ENCODE peak calls at places on chromosome 14, in eight cellular contexts. One of them, this sample, is unnamed.

GRCh38 chr14:22418631-22419030 is 170.4 kb downstream of the DAD1 start:
- DNase-seq in colonic mucosa: no peak
- DNase-seq in endothelial cell: no peak
- DNase-seq in A549: no peak
- DNase-seq in AG10803: no peak
- DNase-seq in PC-9: no peak
- DNase-seq in left ventricle myocardium inferior: no peak
- DNase-seq in pancreas: no peak
- DNase-seq in this sample: no peak

GRCh38 chr14:38839743-38840375 is 263.2 kb downstream of the SEC23A start:
- DNase-seq in colonic mucosa: peak; percentile 29
- DNase-seq in endothelial cell: no peak
- DNase-seq in A549: no peak
- DNase-seq in AG10803: peak; percentile 3
- DNase-seq in PC-9: peak; percentile 75
- DNase-seq in left ventricle myocardium inferior: no peak
- DNase-seq in pancreas: no peak
- DNase-seq in this sample: no peak

GRCh38 chr14:22012452-22012851 is 338.8 kb upstream of the OR4E1 start:
- DNase-seq in colonic mucosa: no peak
- DNase-seq in endothelial cell: no peak
- DNase-seq in A549: no peak
- DNase-seq in AG10803: no peak
- DNase-seq in PC-9: no peak
- DNase-seq in left ventricle myocardium inferior: no peak
- DNase-seq in pancreas: no peak
- DNase-seq in this sample: no peak

GRCh38 chr14:89041245-89041585 is 216.8 kb downstream of the TTC8 start:
- DNase-seq in colonic mucosa: peak; percentile 72
- DNase-seq in endothelial cell: no peak
- DNase-seq in A549: no peak
- DNase-seq in AG10803: no peak
- DNase-seq in PC-9: no peak
- DNase-seq in left ventricle myocardium inferior: no peak
- DNase-seq in pancreas: peak; percentile 43
- DNase-seq in this sample: no peak

GRCh38 chr14:53462931-53463778 is 310.0 kb upstream of the DDHD1 start:
- DNase-seq in colonic mucosa: no peak
- DNase-seq in endothelial cell: no peak
- DNase-seq in A549: no peak
- DNase-seq in AG10803: no peak
- DNase-seq in PC-9: no peak
- DNase-seq in left ventricle myocardium inferior: no peak
- DNase-seq in pancreas: no peak
- DNase-seq in this sample: no peak

GRCh38 chr14:102849522-102850379 is 72.5 kb downstream of the TRAF3 start:
- DNase-seq in colonic mucosa: peak; percentile 81
- DNase-seq in endothelial cell: no peak
- DNase-seq in A549: no peak
- DNase-seq in AG10803: peak; percentile 16
- DNase-seq in PC-9: no peak
- DNase-seq in left ventricle myocardium inferior: no peak
- DNase-seq in pancreas: no peak
- DNase-seq in this sample: no peak

GRCh38 chr14:64463198-64463597 is 2.1 kb upstream of the AKAP5 start:
- DNase-seq in colonic mucosa: no peak
- DNase-seq in endothelial cell: no peak
- DNase-seq in A549: no peak
- DNase-seq in AG10803: no peak
- DNase-seq in PC-9: no peak
- DNase-seq in left ventricle myocardium inferior: no peak
- DNase-seq in pancreas: no peak
- DNase-seq in this sample: no peak

GRCh38 chr14:37253905-37254304 is 56.2 kb downstream of the MIPOL1 start:
- DNase-seq in colonic mucosa: no peak
- DNase-seq in endothelial cell: no peak
- DNase-seq in A549: no peak
- DNase-seq in AG10803: peak; percentile 55
- DNase-seq in PC-9: no peak
- DNase-seq in left ventricle myocardium inferior: no peak
- DNase-seq in pancreas: no peak
- DNase-seq in this sample: no peak

GRCh38 chr14:29710015-29710414 is 217.6 kb downstream of the PRKD1 start:
- DNase-seq in colonic mucosa: no peak
- DNase-seq in endothelial cell: no peak
- DNase-seq in A549: no peak
- DNase-seq in AG10803: peak; percentile 3
- DNase-seq in PC-9: no peak
- DNase-seq in left ventricle myocardium inferior: no peak
- DNase-seq in pancreas: no peak
- DNase-seq in this sample: no peak

GRCh38 chr14:65361920-65362319 is 50.6 kb upstream of the FUT8 start:
- DNase-seq in colonic mucosa: no peak
- DNase-seq in endothelial cell: no peak
- DNase-seq in A549: no peak
- DNase-seq in AG10803: peak; percentile 83
- DNase-seq in PC-9: no peak
- DNase-seq in left ventricle myocardium inferior: peak; percentile 26
- DNase-seq in pancreas: no peak
- DNase-seq in this sample: no peak

GRCh38 chr14:100129161-100129589 is 30.3 kb downstream of the DEGS2 start:
- DNase-seq in colonic mucosa: no peak
- DNase-seq in endothelial cell: no peak
- DNase-seq in A549: no peak
- DNase-seq in AG10803: peak; percentile 35
- DNase-seq in PC-9: no peak
- DNase-seq in left ventricle myocardium inferior: no peak
- DNase-seq in pancreas: no peak
- DNase-seq in this sample: no peak

GRCh38 chr14:100246136-100246535 is 7.2 kb downstream of the YY1 start:
- DNase-seq in colonic mucosa: peak; percentile 35
- DNase-seq in endothelial cell: no peak
- DNase-seq in A549: no peak
- DNase-seq in AG10803: no peak
- DNase-seq in PC-9: no peak
- DNase-seq in left ventricle myocardium inferior: no peak
- DNase-seq in pancreas: peak; percentile 28
- DNase-seq in this sample: no peak

GRCh38 chr14:51185180-51185579 is 54.9 kb upstream of the TMX1 start:
- DNase-seq in colonic mucosa: no peak
- DNase-seq in endothelial cell: no peak
- DNase-seq in A549: no peak
- DNase-seq in AG10803: no peak
- DNase-seq in PC-9: no peak
- DNase-seq in left ventricle myocardium inferior: no peak
- DNase-seq in pancreas: no peak
- DNase-seq in this sample: no peak

GRCh38 chr14:105581551-105582341 is 55.4 kb downstream of the TMEM121 start:
- DNase-seq in colonic mucosa: no peak
- DNase-seq in endothelial cell: no peak
- DNase-seq in A549: no peak
- DNase-seq in AG10803: no peak
- DNase-seq in PC-9: no peak
- DNase-seq in left ventricle myocardium inferior: no peak
- DNase-seq in pancreas: no peak
- DNase-seq in this sample: peak; percentile 79

GRCh38 chr14:100341301-100342031 is 18.3 kb downstream of the SLC25A47 start:
- DNase-seq in colonic mucosa: no peak
- DNase-seq in endothelial cell: no peak
- DNase-seq in A549: peak; percentile 75
- DNase-seq in AG10803: peak; percentile 59
- DNase-seq in PC-9: no peak
- DNase-seq in left ventricle myocardium inferior: no peak
- DNase-seq in pancreas: no peak
- DNase-seq in this sample: peak; percentile 74

GRCh38 chr14:54564799-54565235 is 2.1 kb upstream of the SAMD4A start:
- DNase-seq in colonic mucosa: no peak
- DNase-seq in endothelial cell: no peak
- DNase-seq in A549: no peak
- DNase-seq in AG10803: peak; percentile 68
- DNase-seq in PC-9: no peak
- DNase-seq in left ventricle myocardium inferior: no peak
- DNase-seq in pancreas: no peak
- DNase-seq in this sample: no peak

GRCh38 chr14:88195676-88196075 is 127.4 kb downstream of the KCNK10 start:
- DNase-seq in colonic mucosa: no peak
- DNase-seq in endothelial cell: no peak
- DNase-seq in A549: no peak
- DNase-seq in AG10803: no peak
- DNase-seq in PC-9: no peak
- DNase-seq in left ventricle myocardium inferior: no peak
- DNase-seq in pancreas: no peak
- DNase-seq in this sample: no peak

GRCh38 chr14:94917041-94917600 is 147.2 kb upstream of the GSC start:
- DNase-seq in colonic mucosa: no peak
- DNase-seq in endothelial cell: no peak
- DNase-seq in A549: no peak
- DNase-seq in AG10803: no peak
- DNase-seq in PC-9: no peak
- DNase-seq in left ventricle myocardium inferior: no peak
- DNase-seq in pancreas: no peak
- DNase-seq in this sample: no peak

GRCh38 chr14:88002421-88002820 is 2.5 kb upstream of the GPR65 start:
- DNase-seq in colonic mucosa: no peak
- DNase-seq in endothelial cell: no peak
- DNase-seq in A549: no peak
- DNase-seq in AG10803: no peak
- DNase-seq in PC-9: no peak
- DNase-seq in left ventricle myocardium inferior: no peak
- DNase-seq in pancreas: no peak
- DNase-seq in this sample: peak; percentile 61

GRCh38 chr14:93536945-93537344 is 106.2 kb downstream of the UNC79 start:
- DNase-seq in colonic mucosa: no peak
- DNase-seq in endothelial cell: peak; percentile 34
- DNase-seq in A549: no peak
- DNase-seq in AG10803: no peak
- DNase-seq in PC-9: no peak
- DNase-seq in left ventricle myocardium inferior: no peak
- DNase-seq in pancreas: no peak
- DNase-seq in this sample: no peak
- TF ChIP-seq CTCF in colonic mucosa: no peak
- TF ChIP-seq CTCF in endothelial cell: no peak
- TF ChIP-seq CTCF in A549: no peak
- TF ChIP-seq CTCF in AG10803: no peak
- TF ChIP-seq CTCF in PC-9: peak; percentile 33
- TF ChIP-seq CTCF in left ventricle myocardium inferior: no peak
- TF ChIP-seq CTCF in pancreas: no peak
- TF ChIP-seq CTCF in this sample: no peak

GRCh38 chr14:78153069-78153351 is 17.2 kb upstream of the NRXN3 start:
- DNase-seq in colonic mucosa: no peak
- DNase-seq in endothelial cell: no peak
- DNase-seq in A549: no peak
- DNase-seq in AG10803: no peak
- DNase-seq in PC-9: no peak
- DNase-seq in left ventricle myocardium inferior: no peak
- DNase-seq in pancreas: no peak
- DNase-seq in this sample: no peak
- TF ChIP-seq CTCF in colonic mucosa: no peak
- TF ChIP-seq CTCF in endothelial cell: no peak
- TF ChIP-seq CTCF in A549: peak; percentile 38
- TF ChIP-seq CTCF in AG10803: no peak
- TF ChIP-seq CTCF in PC-9: no peak
- TF ChIP-seq CTCF in left ventricle myocardium inferior: no peak
- TF ChIP-seq CTCF in pancreas: no peak
- TF ChIP-seq CTCF in this sample: no peak

GRCh38 chr14:56338674-56339073 is 220.5 kb downstream of the PELI2 start:
- DNase-seq in colonic mucosa: no peak
- DNase-seq in endothelial cell: no peak
- DNase-seq in A549: no peak
- DNase-seq in AG10803: no peak
- DNase-seq in PC-9: no peak
- DNase-seq in left ventricle myocardium inferior: no peak
- DNase-seq in pancreas: no peak
- DNase-seq in this sample: no peak

GRCh38 chr14:56341766-56342418 is 223.7 kb downstream of the PELI2 start:
- DNase-seq in colonic mucosa: no peak
- DNase-seq in endothelial cell: no peak
- DNase-seq in A549: no peak
- DNase-seq in AG10803: peak; percentile 48
- DNase-seq in PC-9: no peak
- DNase-seq in left ventricle myocardium inferior: no peak
- DNase-seq in pancreas: no peak
- DNase-seq in this sample: no peak

GRCh38 chr14:56340921-56341320 is 222.7 kb downstream of the PELI2 start:
- DNase-seq in colonic mucosa: no peak
- DNase-seq in endothelial cell: no peak
- DNase-seq in A549: no peak
- DNase-seq in AG10803: no peak
- DNase-seq in PC-9: no peak
- DNase-seq in left ventricle myocardium inferior: no peak
- DNase-seq in pancreas: no peak
- DNase-seq in this sample: no peak

GRCh38 chr14:56339855-56340701 is 221.9 kb downstream of the PELI2 start:
- DNase-seq in colonic mucosa: peak; percentile 65
- DNase-seq in endothelial cell: peak; percentile 60
- DNase-seq in A549: peak; percentile 60
- DNase-seq in AG10803: peak; percentile 96
- DNase-seq in PC-9: peak; percentile 78
- DNase-seq in left ventricle myocardium inferior: peak; percentile 74
- DNase-seq in pancreas: peak; percentile 49
- DNase-seq in this sample: peak; percentile 84

DNA sequence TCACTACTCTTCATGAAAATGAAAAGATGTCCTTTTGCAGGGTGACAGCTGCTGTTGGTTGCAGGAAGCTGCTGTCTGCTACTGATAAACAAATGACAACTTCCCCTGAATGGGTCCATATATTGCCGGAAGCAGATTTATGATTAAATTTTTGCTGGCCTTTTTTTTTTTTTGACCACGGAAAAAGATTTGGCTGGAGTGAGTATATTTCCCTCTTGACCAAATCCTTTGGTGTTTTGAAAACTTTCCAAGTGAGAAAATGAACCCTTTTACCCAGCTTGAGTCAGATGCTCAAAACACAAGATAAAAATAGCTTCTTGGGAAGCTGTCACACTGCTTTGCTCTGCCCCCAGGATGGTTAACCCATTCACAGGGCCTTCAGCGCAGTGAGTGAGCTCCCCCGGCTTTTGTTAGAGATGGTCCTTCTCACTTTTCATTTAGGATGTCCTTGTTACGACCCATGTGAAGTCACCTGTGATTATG is 224.2 kb downstream of the PELI2 start:
- DNase-seq in colonic mucosa: no peak
- DNase-seq in endothelial cell: no peak
- DNase-seq in A549: no peak
- DNase-seq in AG10803: peak; percentile 67
- DNase-seq in PC-9: no peak
- DNase-seq in left ventricle myocardium inferior: no peak
- DNase-seq in pancreas: no peak
- DNase-seq in this sample: no peak
- TF ChIP-seq CTCF in colonic mucosa: no peak
- TF ChIP-seq CTCF in endothelial cell: no peak
- TF ChIP-seq CTCF in A549: no peak
- TF ChIP-seq CTCF in AG10803: no peak
- TF ChIP-seq CTCF in PC-9: no peak
- TF ChIP-seq CTCF in left ventricle myocardium inferior: no peak
- TF ChIP-seq CTCF in pancreas: no peak
- TF ChIP-seq CTCF in this sample: no peak

GRCh38 chr14:68774771-68775613 is 17.9 kb downstream of the ZFP36L1 start:
- DNase-seq in colonic mucosa: no peak
- DNase-seq in endothelial cell: no peak
- DNase-seq in A549: no peak
- DNase-seq in AG10803: peak; percentile 87
- DNase-seq in PC-9: peak; percentile 95
- DNase-seq in left ventricle myocardium inferior: no peak
- DNase-seq in pancreas: no peak
- DNase-seq in this sample: no peak
- TF ChIP-seq CTCF in colonic mucosa: no peak
- TF ChIP-seq CTCF in endothelial cell: no peak
- TF ChIP-seq CTCF in A549: no peak
- TF ChIP-seq CTCF in AG10803: no peak
- TF ChIP-seq CTCF in PC-9: peak; percentile 8
- TF ChIP-seq CTCF in left ventricle myocardium inferior: no peak
- TF ChIP-seq CTCF in pancreas: no peak
- TF ChIP-seq CTCF in this sample: no peak